ENCODE peak calls at places on chromosomes 13 and 19, in seven cellular contexts. One of them, this sample, is unnamed.

GRCh38 chr13:96003304-96003703 is 49.9 kb downstream of the UGGT2 start:
- DNase-seq in colonic mucosa: no peak
- DNase-seq in GM23338: peak
- DNase-seq in CD8-positive, alpha-beta T cell: no peak
- DNase-seq in activated gamma-delta T cell treated with Interleukin-2 at 50 U/mL for 16 hours: no peak
- DNase-seq in GM12891: no peak
- DNase-seq in activated naive CD8-positive, alpha-beta T cell treated with anti-CD3 and anti-CD28 coated beads, Interleukin-2, amount 50 U/mL, for 24 hours: no peak
- DNase-seq in this sample: no peak

GRCh38 chr13:83536153-83536552 is 346.1 kb downstream of the SLITRK1 start:
- DNase-seq in colonic mucosa: no peak
- DNase-seq in GM23338: no peak
- DNase-seq in CD8-positive, alpha-beta T cell: no peak
- DNase-seq in activated gamma-delta T cell treated with Interleukin-2 at 50 U/mL for 16 hours: no peak
- DNase-seq in GM12891: no peak
- DNase-seq in activated naive CD8-positive, alpha-beta T cell treated with anti-CD3 and anti-CD28 coated beads, Interleukin-2, amount 50 U/mL, for 24 hours: no peak
- DNase-seq in this sample: no peak

GRCh38 chr13:114035583-114036501 is 62.0 kb upstream of the C13orf46 start:
- DNase-seq in colonic mucosa: no peak
- DNase-seq in GM23338: no peak
- DNase-seq in CD8-positive, alpha-beta T cell: no peak
- DNase-seq in activated gamma-delta T cell treated with Interleukin-2 at 50 U/mL for 16 hours: no peak
- DNase-seq in GM12891: no peak
- DNase-seq in activated naive CD8-positive, alpha-beta T cell treated with anti-CD3 and anti-CD28 coated beads, Interleukin-2, amount 50 U/mL, for 24 hours: no peak
- DNase-seq in this sample: no peak

GRCh38 chr13:42715909-42716308 is 65.5 kb upstream of the FAM216B start:
- DNase-seq in colonic mucosa: no peak
- DNase-seq in GM23338: peak
- DNase-seq in CD8-positive, alpha-beta T cell: no peak
- DNase-seq in activated gamma-delta T cell treated with Interleukin-2 at 50 U/mL for 16 hours: no peak
- DNase-seq in GM12891: no peak
- DNase-seq in activated naive CD8-positive, alpha-beta T cell treated with anti-CD3 and anti-CD28 coated beads, Interleukin-2, amount 50 U/mL, for 24 hours: no peak
- DNase-seq in this sample: no peak

GRCh38 chr19:58409010-58409790 is 751 bp downstream of the ZNF584 start:
- DNase-seq in colonic mucosa: no peak
- DNase-seq in GM23338: peak
- DNase-seq in CD8-positive, alpha-beta T cell: no peak
- DNase-seq in activated gamma-delta T cell treated with Interleukin-2 at 50 U/mL for 16 hours: no peak
- DNase-seq in GM12891: no peak
- DNase-seq in activated naive CD8-positive, alpha-beta T cell treated with anti-CD3 and anti-CD28 coated beads, Interleukin-2, amount 50 U/mL, for 24 hours: peak
- DNase-seq in this sample: no peak

GRCh38 chr19:40811478-40812341 is 12.7 kb downstream of the EGLN2 start:
- DNase-seq in colonic mucosa: peak
- DNase-seq in GM23338: peak
- DNase-seq in CD8-positive, alpha-beta T cell: no peak
- DNase-seq in activated gamma-delta T cell treated with Interleukin-2 at 50 U/mL for 16 hours: no peak
- DNase-seq in GM12891: no peak
- DNase-seq in activated naive CD8-positive, alpha-beta T cell treated with anti-CD3 and anti-CD28 coated beads, Interleukin-2, amount 50 U/mL, for 24 hours: no peak
- DNase-seq in this sample: peak

GRCh38 chr19:50893047-50893737 is 18.0 kb downstream of the KLK4 start:
- DNase-seq in colonic mucosa: no peak
- DNase-seq in GM23338: peak
- DNase-seq in CD8-positive, alpha-beta T cell: no peak
- DNase-seq in activated gamma-delta T cell treated with Interleukin-2 at 50 U/mL for 16 hours: no peak
- DNase-seq in GM12891: no peak
- DNase-seq in activated naive CD8-positive, alpha-beta T cell treated with anti-CD3 and anti-CD28 coated beads, Interleukin-2, amount 50 U/mL, for 24 hours: no peak
- DNase-seq in this sample: no peak

GRCh38 chr19:39676004-39676403 is 20.3 kb downstream of the LGALS16 start:
- DNase-seq in colonic mucosa: no peak
- DNase-seq in GM23338: no peak
- DNase-seq in CD8-positive, alpha-beta T cell: no peak
- DNase-seq in activated gamma-delta T cell treated with Interleukin-2 at 50 U/mL for 16 hours: no peak
- DNase-seq in GM12891: no peak
- DNase-seq in activated naive CD8-positive, alpha-beta T cell treated with anti-CD3 and anti-CD28 coated beads, Interleukin-2, amount 50 U/mL, for 24 hours: no peak
- DNase-seq in this sample: no peak

GRCh38 chr13:50629497-50629896 is 214.0 kb downstream of the DLEU7 start:
- DNase-seq in colonic mucosa: no peak
- DNase-seq in GM23338: no peak
- DNase-seq in CD8-positive, alpha-beta T cell: no peak
- DNase-seq in activated gamma-delta T cell treated with Interleukin-2 at 50 U/mL for 16 hours: no peak
- DNase-seq in GM12891: no peak
- DNase-seq in activated naive CD8-positive, alpha-beta T cell treated with anti-CD3 and anti-CD28 coated beads, Interleukin-2, amount 50 U/mL, for 24 hours: no peak
- DNase-seq in this sample: no peak

This sample was measured in mucosa of descending colon.